ENCODE peak calls at places on chromosomes 4 and X, in four cellular contexts. One of them, this sample, is unnamed.

GRCh38 chr4:93710101-93710846 is 118.3 kb upstream of the ATOH1 start:
- DNase-seq in A549: no peak
- DNase-seq in foreskin fibroblast: peak; percentile 10
- DNase-seq in ascending aorta: no peak
- DNase-seq in this sample: no peak

GRCh38 chr4:188955066-188955465 is 815.8 kb downstream of the TRIML1 start:
- DNase-seq in A549: no peak
- DNase-seq in foreskin fibroblast: no peak
- DNase-seq in ascending aorta: no peak
- DNase-seq in this sample: no peak

GRCh38 chr4:43356786-43357185 is 464.3 kb downstream of the GRXCR1 start:
- DNase-seq in A549: no peak
- DNase-seq in foreskin fibroblast: no peak
- DNase-seq in ascending aorta: no peak
- DNase-seq in this sample: no peak

GRCh38 chr4:119489305-119489704 is 139.3 kb downstream of the PDE5A start:
- DNase-seq in A549: no peak
- DNase-seq in foreskin fibroblast: no peak
- DNase-seq in ascending aorta: no peak
- DNase-seq in this sample: no peak

GRCh38 chr4:173040200-173040599 is 128.4 kb upstream of the GALNT7 start:
- DNase-seq in A549: no peak
- DNase-seq in foreskin fibroblast: peak; percentile 25
- DNase-seq in ascending aorta: no peak
- DNase-seq in this sample: no peak

GRCh38 chr4:123406862-123407261 is 10.3 kb downstream of the SPRY1 start:
- DNase-seq in A549: no peak
- DNase-seq in foreskin fibroblast: no peak
- DNase-seq in ascending aorta: no peak
- DNase-seq in this sample: no peak

GRCh38 chr4:156957558-156957957 is 14.0 kb downstream of the PDGFC start:
- DNase-seq in A549: no peak
- DNase-seq in foreskin fibroblast: no peak
- DNase-seq in ascending aorta: no peak
- DNase-seq in this sample: no peak

GRCh38 chrX:36434521-36434920 is 515.0 kb downstream of the CFAP47 start:
- DNase-seq in A549: no peak
- DNase-seq in foreskin fibroblast: no peak
- DNase-seq in ascending aorta: no peak
- DNase-seq in this sample: no peak

GRCh38 chr4:168528131-168528949 is 31.5 kb downstream of the PALLD start:
- DNase-seq in A549: peak; percentile 28
- DNase-seq in foreskin fibroblast: peak; percentile 56
- DNase-seq in ascending aorta: no peak
- DNase-seq in this sample: no peak

GRCh38 chr4:61740950-61741638 is 541.0 kb downstream of the ADGRL3 start:
- DNase-seq in A549: no peak
- DNase-seq in foreskin fibroblast: no peak
- DNase-seq in ascending aorta: no peak
- DNase-seq in this sample: no peak

GRCh38 chrX:57595381-57595811 is 3.6 kb downstream of the ZXDB start:
- DNase-seq in A549: no peak
- DNase-seq in foreskin fibroblast: peak; percentile 67
- DNase-seq in ascending aorta: no peak
- DNase-seq in this sample: peak; percentile 12

GRCh38 chr4:94545296-94545695 is 93.6 kb downstream of the PDLIM5 start:
- DNase-seq in A549: no peak
- DNase-seq in foreskin fibroblast: peak; percentile 38
- DNase-seq in ascending aorta: no peak
- DNase-seq in this sample: no peak

GRCh38 chr4:176838611-176839411 is 46.1 kb upstream of the VEGFC start:
- DNase-seq in A549: peak; percentile 3
- DNase-seq in foreskin fibroblast: peak; percentile 67
- DNase-seq in ascending aorta: no peak
- DNase-seq in this sample: no peak

DNA sequence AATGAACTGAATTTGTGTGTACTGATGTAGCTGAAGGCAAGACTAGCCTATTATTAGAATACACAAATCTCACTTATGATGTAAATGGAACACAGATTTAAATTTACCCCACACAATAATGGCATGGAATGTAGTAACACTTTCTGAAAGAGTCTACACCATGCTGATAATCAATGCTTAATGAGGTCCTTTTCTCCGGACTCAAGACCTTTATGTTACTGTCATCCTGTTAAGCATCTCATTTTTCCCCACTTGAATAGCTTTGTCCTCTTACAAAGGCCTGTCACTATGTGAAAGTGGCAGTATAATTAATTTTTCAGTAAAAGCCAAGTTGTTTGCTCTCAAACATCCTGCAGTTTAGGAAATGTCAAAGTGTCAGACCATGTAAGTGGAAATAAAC is 96.5 kb downstream of the GPC3 start:
- DNase-seq in A549: no peak
- DNase-seq in foreskin fibroblast: no peak
- DNase-seq in ascending aorta: no peak
- DNase-seq in this sample: no peak
- TF ChIP-seq CTCF in A549: no peak
- TF ChIP-seq CTCF in foreskin fibroblast: no peak
- TF ChIP-seq CTCF in ascending aorta: no peak
- TF ChIP-seq CTCF in this sample: no peak

GRCh38 chr4:2535386-2536192 is 858 bp upstream of the FAM193A start:
- DNase-seq in A549: no peak
- DNase-seq in foreskin fibroblast: peak; percentile 72
- DNase-seq in ascending aorta: peak; percentile 76
- DNase-seq in this sample: no peak
- TF ChIP-seq CTCF in A549: no peak
- TF ChIP-seq CTCF in foreskin fibroblast: peak; percentile 9
- TF ChIP-seq CTCF in ascending aorta: no peak
- TF ChIP-seq CTCF in this sample: no peak

DNA sequence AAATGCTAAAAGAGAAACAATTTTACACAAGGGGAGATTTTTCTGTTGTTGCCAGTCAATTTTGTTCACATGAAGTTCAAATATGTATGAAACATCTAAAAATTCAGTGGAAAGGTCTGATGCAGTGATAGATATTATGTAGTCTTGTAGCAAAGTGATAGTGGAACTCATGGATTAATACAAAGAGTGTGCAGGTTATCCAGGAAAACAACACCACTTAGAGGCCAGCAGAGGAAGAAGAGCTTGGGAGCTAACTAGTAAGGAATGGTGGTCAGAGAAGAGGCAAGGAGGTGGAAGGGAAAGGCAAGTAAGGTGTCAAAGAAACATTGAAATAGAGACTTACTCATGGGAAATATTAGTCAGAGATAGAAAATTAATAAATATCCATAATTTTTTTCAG is 395.6 kb downstream of the MAPK10 start:
- DNase-seq in A549: no peak
- DNase-seq in foreskin fibroblast: no peak
- DNase-seq in ascending aorta: no peak
- DNase-seq in this sample: no peak
- TF ChIP-seq CTCF in A549: peak; percentile 39
- TF ChIP-seq CTCF in foreskin fibroblast: peak; percentile 6
- TF ChIP-seq CTCF in ascending aorta: no peak
- TF ChIP-seq CTCF in this sample: peak; percentile 9

DNA sequence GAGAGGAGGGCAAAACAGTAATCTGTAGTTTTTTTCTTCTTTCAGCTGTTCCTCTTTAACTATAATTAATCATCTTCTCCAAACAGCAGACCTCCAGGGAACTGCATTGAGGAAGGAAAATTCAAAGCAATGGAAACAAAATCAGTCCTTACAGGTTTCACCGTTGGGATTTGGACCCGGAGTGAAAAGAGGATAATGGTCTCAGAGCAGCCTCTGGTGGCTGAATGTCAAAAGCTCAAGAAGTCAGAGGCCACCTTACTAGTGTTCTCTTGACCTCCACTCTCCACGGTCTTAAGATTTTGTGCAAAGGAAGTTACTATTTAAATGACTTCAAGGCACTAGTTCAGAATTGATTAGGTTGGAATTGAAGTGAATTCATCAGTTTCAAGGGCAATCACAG is 16.0 kb upstream of the MID1 start:
- DNase-seq in A549: peak; percentile 71
- DNase-seq in foreskin fibroblast: peak; percentile 82
- DNase-seq in ascending aorta: no peak
- DNase-seq in this sample: no peak
- TF ChIP-seq CTCF in A549: peak; percentile 90
- TF ChIP-seq CTCF in foreskin fibroblast: peak; percentile 63
- TF ChIP-seq CTCF in ascending aorta: peak; percentile 20
- TF ChIP-seq CTCF in this sample: peak; percentile 65

GRCh38 chr4:106708604-106708876 is 327.6 kb downstream of the DKK2 start:
- DNase-seq in A549: no peak
- DNase-seq in foreskin fibroblast: no peak
- DNase-seq in ascending aorta: no peak
- DNase-seq in this sample: no peak
- TF ChIP-seq CTCF in A549: no peak
- TF ChIP-seq CTCF in foreskin fibroblast: no peak
- TF ChIP-seq CTCF in ascending aorta: no peak
- TF ChIP-seq CTCF in this sample: no peak

This sample was measured in AG09319.